ENCODE peak calls at places on chromosomes 13 and 19, in seven cellular contexts. One of them, this sample, is unnamed.

GRCh38 chr13:39967199-39967959 is 311.9 kb downstream of the COG6 start:
- DNase-seq in ovary: no peak
- DNase-seq in AG04449: no peak
- DNase-seq in ACHN: no peak
- DNase-seq in activated gamma-delta T cell: no peak
- DNase-seq in A549: no peak
- DNase-seq in sciatic nerve: no peak
- DNase-seq in this sample: no peak

GRCh38 chr13:35714588-35714987 is 238.1 kb upstream of the MAB21L1 start:
- DNase-seq in ovary: no peak
- DNase-seq in AG04449: no peak
- DNase-seq in ACHN: no peak
- DNase-seq in activated gamma-delta T cell: no peak
- DNase-seq in A549: no peak
- DNase-seq in sciatic nerve: no peak
- DNase-seq in this sample: no peak

GRCh38 chr13:26531751-26532150 is 25.7 kb upstream of the WASF3 start:
- DNase-seq in ovary: no peak
- DNase-seq in AG04449: no peak
- DNase-seq in ACHN: no peak
- DNase-seq in activated gamma-delta T cell: no peak
- DNase-seq in A549: no peak
- DNase-seq in sciatic nerve: no peak
- DNase-seq in this sample: no peak

GRCh38 chr13:24038846-24039330 is 121.6 kb upstream of the SPATA13 start:
- DNase-seq in ovary: no peak
- DNase-seq in AG04449: no peak
- DNase-seq in ACHN: no peak
- DNase-seq in activated gamma-delta T cell: no peak
- DNase-seq in A549: no peak
- DNase-seq in sciatic nerve: no peak
- DNase-seq in this sample: no peak

GRCh38 chr19:9610484-9611113 is 10.4 kb downstream of the ZNF561 start:
- DNase-seq in ovary: no peak
- DNase-seq in AG04449: no peak
- DNase-seq in ACHN: peak
- DNase-seq in activated gamma-delta T cell: no peak
- DNase-seq in A549: peak
- DNase-seq in sciatic nerve: no peak
- DNase-seq in this sample: no peak

GRCh38 chr19:38529610-38530009 is 88.1 kb downstream of the MAP4K1 start:
- DNase-seq in ovary: no peak
- DNase-seq in AG04449: no peak
- DNase-seq in ACHN: no peak
- DNase-seq in activated gamma-delta T cell: no peak
- DNase-seq in A549: no peak
- DNase-seq in sciatic nerve: no peak
- DNase-seq in this sample: no peak

GRCh38 chr13:25204843-25205242 is 32.8 kb upstream of the AMER2 start:
- DNase-seq in ovary: no peak
- DNase-seq in AG04449: no peak
- DNase-seq in ACHN: no peak
- DNase-seq in activated gamma-delta T cell: no peak
- DNase-seq in A549: no peak
- DNase-seq in sciatic nerve: no peak
- DNase-seq in this sample: no peak

GRCh38 chr13:29956771-29957170 is 106.4 kb upstream of the UBL3 start:
- DNase-seq in ovary: no peak
- DNase-seq in AG04449: no peak
- DNase-seq in ACHN: no peak
- DNase-seq in activated gamma-delta T cell: no peak
- DNase-seq in A549: no peak
- DNase-seq in sciatic nerve: no peak
- DNase-seq in this sample: no peak

GRCh38 chr19:18364826-18365528 is 21.0 kb upstream of the GDF15 start:
- DNase-seq in ovary: peak
- DNase-seq in AG04449: peak
- DNase-seq in ACHN: peak
- DNase-seq in activated gamma-delta T cell: no peak
- DNase-seq in A549: peak
- DNase-seq in sciatic nerve: peak
- DNase-seq in this sample: peak

GRCh38 chr19:1608414-1609391 is 3.4 kb upstream of the UQCR11 start:
- DNase-seq in ovary: no peak
- DNase-seq in AG04449: no peak
- DNase-seq in ACHN: peak
- DNase-seq in activated gamma-delta T cell: no peak
- DNase-seq in A549: no peak
- DNase-seq in sciatic nerve: no peak
- DNase-seq in this sample: no peak

GRCh38 chr19:55360902-55361301 is 2.2 kb downstream of the GARIN5B start:
- DNase-seq in ovary: no peak
- DNase-seq in AG04449: no peak
- DNase-seq in ACHN: no peak
- DNase-seq in activated gamma-delta T cell: no peak
- DNase-seq in A549: no peak
- DNase-seq in sciatic nerve: no peak
- DNase-seq in this sample: no peak

GRCh38 chr13:98927954-98928927 is 49.6 kb downstream of the DOCK9 start:
- DNase-seq in ovary: peak
- DNase-seq in AG04449: no peak
- DNase-seq in ACHN: no peak
- DNase-seq in activated gamma-delta T cell: no peak
- DNase-seq in A549: no peak
- DNase-seq in sciatic nerve: no peak
- DNase-seq in this sample: no peak

GRCh38 chr13:27549406-27549981 is 70.8 kb downstream of the LNX2 start:
- DNase-seq in ovary: no peak
- DNase-seq in AG04449: no peak
- DNase-seq in ACHN: no peak
- DNase-seq in activated gamma-delta T cell: no peak
- DNase-seq in A549: peak
- DNase-seq in sciatic nerve: no peak
- DNase-seq in this sample: no peak

GRCh38 chr19:41367848-41368301 is 3.9 kb upstream of the B9D2 start:
- DNase-seq in ovary: no peak
- DNase-seq in AG04449: peak
- DNase-seq in ACHN: peak
- DNase-seq in activated gamma-delta T cell: no peak
- DNase-seq in A549: peak
- DNase-seq in sciatic nerve: no peak
- DNase-seq in this sample: no peak

GRCh38 chr19:36686365-36687213 is 823 bp upstream of the ZNF567 start:
- DNase-seq in ovary: peak
- DNase-seq in AG04449: no peak
- DNase-seq in ACHN: no peak
- DNase-seq in activated gamma-delta T cell: no peak
- DNase-seq in A549: no peak
- DNase-seq in sciatic nerve: no peak
- DNase-seq in this sample: no peak

This sample was measured in NCI-H460.